ENCODE peak calls at places on chromosome 17, in ten cellular contexts. S is HCT116, Y is Peyer's patch, K is neural progenitor cell, L is GM12865, D is coronary artery, N is BJ, G is IMR-90, I is GM23338, M is A549. H is an unnamed sample.

GRCh38 chr17:77580956-77581355 is 377.5 kb upstream of the TNRC6C start:
- DNase-seq in S (no peak), Y (no peak), K (no peak), L (no peak), D (no peak), N (no peak), G (no peak), I (no peak), M (no peak), H (no peak)

GRCh38 chr17:65017375-65017774 is 39.2 kb downstream of the GNA13 start:
- DNase-seq in S (no peak), Y (no peak), K (peak; percentile 31), L (no peak), D (no peak), N (no peak), G (no peak), I (peak; percentile 37), M (no peak), H (no peak)

GRCh38 chr17:43534909-43535308 is 11.2 kb downstream of the ETV4 start:
- DNase-seq in S (no peak), Y (no peak), K (no peak), L (no peak), D (no peak), N (no peak), G (no peak), I (no peak), M (no peak), H (peak; percentile 78)

GRCh38 chr17:76240461-76241204 is at the start of gene RNF157:
- DNase-seq in S (no peak), Y (peak; percentile 82), K (peak; percentile 95), L (peak; percentile 72), D (no peak), N (no peak), G (peak; percentile 48), I (peak; percentile 89), M (peak; percentile 81), H (peak; percentile 42)

GRCh38 chr17:81980752-81981239 is 3.4 kb downstream of the ASPSCR1 start:
- DNase-seq in S (no peak), Y (no peak), K (no peak), L (no peak), D (no peak), N (no peak), G (no peak), I (no peak), M (no peak), H (no peak)

GRCh38 chr17:562174-562573 is 152.5 kb downstream of the VPS53 start:
- DNase-seq in S (no peak), Y (no peak), K (no peak), L (no peak), D (no peak), N (no peak), G (no peak), I (no peak), M (no peak), H (peak; percentile 25)

GRCh38 chr17:83067071-83067717 is 12.2 kb upstream of the METRNL start:
- DNase-seq in S (no peak), Y (peak; percentile 34), K (no peak), L (no peak), D (peak; percentile 71), N (no peak), G (no peak), I (no peak), M (no peak), H (no peak)

GRCh38 chr17:40596261-40596919 is 31.1 kb upstream of the CCR7 start:
- DNase-seq in S (peak; percentile 19), Y (no peak), K (no peak), L (peak; percentile 54), D (no peak), N (no peak), G (peak; percentile 10), I (peak; percentile 54), M (peak; percentile 86), H (no peak)

GRCh38 chr17:77120866-77121265 is 19.9 kb upstream of the SEC14L1 start:
- DNase-seq in S (no peak), Y (no peak), K (no peak), L (no peak), D (no peak), N (no peak), G (no peak), I (no peak), M (no peak), H (no peak)

GRCh38 chr17:80464486-80464885 is 11.9 kb downstream of the NPTX1 start:
- DNase-seq in S (no peak), Y (no peak), K (no peak), L (no peak), D (no peak), N (no peak), G (no peak), I (no peak), M (no peak), H (no peak)

GRCh38 chr17:31373150-31374082 is 18.1 kb upstream of the RAB11FIP4 start:
- DNase-seq in S (peak; percentile 8), Y (no peak), K (peak; percentile 36), L (peak; percentile 70), D (no peak), N (peak; percentile 17), G (peak; percentile 71), I (peak; percentile 74), M (no peak), H (peak; percentile 86)

GRCh38 chr17:59641799-59642484 is 22.2 kb downstream of the CLTC start:
- DNase-seq in S (no peak), Y (no peak), K (no peak), L (peak; percentile 79), D (no peak), N (no peak), G (no peak), I (no peak), M (no peak), H (no peak)
- H3K4me3 ChIP-seq in S (no peak overlapping the region), Y (no peak overlapping the region), K (no peak overlapping the region), L (peak overlapping the region; percentile 12), D (no peak overlapping the region), N (no peak overlapping the region), G (no peak overlapping the region), I (no peak overlapping the region), M (no peak overlapping the region), H (no peak overlapping the region)

DNA sequence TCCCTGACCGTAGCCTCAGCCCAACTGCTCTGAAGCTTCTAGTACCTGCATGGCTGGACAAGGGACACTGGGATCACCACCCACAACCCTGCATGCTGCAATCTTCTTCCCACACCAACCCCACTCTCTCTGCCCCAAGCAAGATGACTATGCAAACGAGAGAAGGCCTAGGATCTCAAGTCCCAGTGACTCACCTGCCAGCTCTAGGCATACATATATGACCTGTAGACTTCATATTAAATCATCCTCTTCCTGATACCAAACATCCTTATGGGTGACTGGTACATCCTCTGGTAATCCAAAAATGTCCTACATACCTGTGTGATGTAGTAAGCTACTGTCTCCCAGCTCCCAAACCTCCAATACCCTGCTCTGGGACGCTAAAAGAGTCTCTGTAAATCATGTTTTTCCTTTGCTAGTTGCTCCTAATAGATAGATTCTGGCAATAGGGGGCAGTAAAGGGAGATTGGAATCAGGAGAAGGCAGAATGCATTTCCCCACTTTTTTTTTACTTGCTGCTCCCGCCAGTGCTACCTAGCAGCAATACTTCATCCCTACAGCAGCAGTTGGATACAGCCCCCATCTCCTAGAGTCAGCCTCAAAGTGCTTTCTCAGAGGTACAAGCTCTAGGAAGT is 43.4 kb upstream of the SOX9 start:
- DNase-seq in S (peak; percentile 8), Y (no peak), K (peak; percentile 45), L (no peak), D (no peak), N (no peak), G (peak; percentile 10), I (peak; percentile 79), M (no peak), H (no peak)
- TF ChIP-seq CTCF in S (peak; percentile 49), Y (no peak), K (peak; percentile 46), L (no peak), D (no peak), N (no peak), G (no peak), I (peak; percentile 57), M (no peak), H (peak; percentile 3)

DNA sequence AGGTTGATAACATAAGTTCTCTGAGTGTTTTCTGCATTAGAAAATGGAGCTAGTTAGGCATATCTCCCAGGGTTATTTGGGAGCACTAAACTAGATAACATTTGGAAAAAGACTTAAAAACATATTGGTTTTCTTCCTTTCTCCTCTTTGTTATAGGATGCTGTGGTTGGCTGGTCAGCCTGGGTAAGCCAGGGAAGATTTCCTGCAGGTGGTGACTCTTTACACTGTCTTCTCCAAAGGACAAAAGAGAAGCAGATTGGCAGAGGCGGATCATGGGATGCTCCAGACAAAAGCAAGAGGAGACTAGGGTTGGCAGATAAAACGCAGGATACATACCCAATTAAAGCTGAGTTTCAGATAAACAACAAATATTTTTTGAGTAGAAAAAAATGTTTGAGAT is 6.2 kb upstream of the CRYBA1 start:
- DNase-seq in S (no peak), Y (no peak), K (peak; percentile 46), L (no peak), D (no peak), N (no peak), G (peak; percentile 34), I (no peak), M (no peak), H (no peak)
- H3K4me3 ChIP-seq in S (peak overlapping the region; percentile 10), Y (no peak overlapping the region), K (no peak overlapping the region), L (no peak overlapping the region), D (no peak overlapping the region), N (no peak overlapping the region), G (no peak overlapping the region), I (no peak overlapping the region), M (no peak overlapping the region), H (no peak overlapping the region)

DNA sequence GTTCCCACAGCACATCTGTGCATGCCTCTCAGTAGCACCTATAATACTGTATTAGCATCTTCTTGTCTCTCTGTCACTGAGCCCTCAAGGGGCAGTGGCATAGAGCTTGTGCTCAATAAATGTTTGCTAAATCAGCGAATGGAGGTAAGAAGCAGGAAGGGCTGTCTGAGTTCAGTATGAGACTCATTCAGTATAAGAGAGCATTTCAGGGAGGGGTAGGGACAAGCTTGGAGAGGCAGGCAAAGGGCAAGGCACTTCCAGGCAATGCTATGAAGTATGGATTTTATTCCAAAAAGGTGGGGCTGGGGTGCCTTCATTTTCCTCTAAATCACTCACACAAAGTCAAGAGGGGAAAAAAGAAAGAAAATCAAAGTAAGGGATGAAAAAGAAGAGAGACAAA is 51.3 kb downstream of the SKAP1 start:
- DNase-seq in S (no peak), Y (no peak), K (no peak), L (no peak), D (no peak), N (no peak), G (no peak), I (no peak), M (no peak), H (no peak)
- TF ChIP-seq CTCF in S (no peak), Y (no peak), K (no peak), L (no peak), D (no peak), N (no peak), G (no peak), I (no peak), M (no peak), H (no peak)

H was measured in choroid plexus epithelial cell.